ENCODE peak calls at places on chromosomes 2 and 18, in four cellular contexts. One of them, this sample, is unnamed.
A peak's percentile ranks its signal among the peaks of the same experiment; 100 is the strongest.

GRCh38 chr18:21741511-21742322 is 1.1 kb downstream of the MIB1 start:
- DNase-seq in pancreas: peak; percentile 43
- DNase-seq in sigmoid colon: peak; percentile 78
- DNase-seq in coronary artery: no peak
- DNase-seq in this sample: peak; percentile 30

GRCh38 chr2:70978388-70979357 is at the start of gene ANKRD53:
- DNase-seq in pancreas: peak; percentile 82
- DNase-seq in coronary artery: peak; percentile 83
- DNase-seq in sigmoid colon: peak; percentile 80
- DNase-seq in this sample: peak; percentile 53

GRCh38 chr2:99106905-99107304 is 34.6 kb upstream of the C2orf15 start:
- DNase-seq in pancreas: no peak
- DNase-seq in coronary artery: no peak
- DNase-seq in sigmoid colon: no peak
- DNase-seq in this sample: no peak

GRCh38 chr2:210517169-210517693 is 39.2 kb upstream of the CPS1 start:
- DNase-seq in coronary artery: no peak
- DNase-seq in sigmoid colon: no peak
- DNase-seq in pancreas: no peak
- DNase-seq in this sample: no peak

GRCh38 chr18:46161721-46162421 is 57.7 kb downstream of the HAUS1 start:
- DNase-seq in sigmoid colon: no peak
- DNase-seq in pancreas: no peak
- DNase-seq in coronary artery: no peak
- DNase-seq in this sample: no peak

GRCh38 chr2:171420728-171421563 is 12.8 kb downstream of the METTL8 start:
- DNase-seq in pancreas: no peak
- DNase-seq in coronary artery: no peak
- DNase-seq in sigmoid colon: no peak
- DNase-seq in this sample: no peak

GRCh38 chr2:86054539-86055082 is 51.1 kb downstream of the POLR1A start:
- DNase-seq in coronary artery: no peak
- DNase-seq in sigmoid colon: peak; percentile 50
- DNase-seq in pancreas: peak; percentile 47
- DNase-seq in this sample: no peak

GRCh38 chr2:108271691-108272253 is 16.9 kb upstream of the SULT1C2 start:
- DNase-seq in sigmoid colon: peak; percentile 75
- DNase-seq in coronary artery: no peak
- DNase-seq in pancreas: no peak
- DNase-seq in this sample: peak; percentile 18

GRCh38 chr2:175228179-175228578 is 46.7 kb upstream of the ATP5MC3 start:
- DNase-seq in pancreas: no peak
- DNase-seq in coronary artery: no peak
- DNase-seq in sigmoid colon: no peak
- DNase-seq in this sample: no peak

GRCh38 chr18:79374408-79375171 is 21.1 kb upstream of the NFATC1 start:
- DNase-seq in coronary artery: no peak
- DNase-seq in sigmoid colon: no peak
- DNase-seq in pancreas: no peak
- DNase-seq in this sample: no peak

GRCh38 chr18:26635466-26635865 is 87.1 kb upstream of the KCTD1 start:
- DNase-seq in sigmoid colon: no peak
- DNase-seq in pancreas: no peak
- DNase-seq in coronary artery: no peak
- DNase-seq in this sample: no peak

GRCh38 chr2:134319581-134320246 is 65.8 kb downstream of the MGAT5 start:
- DNase-seq in coronary artery: no peak
- DNase-seq in sigmoid colon: no peak
- DNase-seq in pancreas: no peak
- DNase-seq in this sample: no peak

GRCh38 chr2:106264203-106264602 is 70.1 kb upstream of the UXS1 start:
- DNase-seq in coronary artery: no peak
- DNase-seq in sigmoid colon: no peak
- DNase-seq in pancreas: no peak
- DNase-seq in this sample: no peak

GRCh38 chr2:47569658-47570398 is 166.9 kb downstream of the MSH2 start:
- DNase-seq in pancreas: no peak
- DNase-seq in coronary artery: no peak
- DNase-seq in sigmoid colon: no peak
- DNase-seq in this sample: no peak
- H3K27ac ChIP-seq in pancreas: no peak overlapping the region
- H3K27ac ChIP-seq in coronary artery: no peak overlapping the region
- H3K27ac ChIP-seq in sigmoid colon: no peak overlapping the region
- H3K27ac ChIP-seq in this sample: no peak overlapping the region

DNA sequence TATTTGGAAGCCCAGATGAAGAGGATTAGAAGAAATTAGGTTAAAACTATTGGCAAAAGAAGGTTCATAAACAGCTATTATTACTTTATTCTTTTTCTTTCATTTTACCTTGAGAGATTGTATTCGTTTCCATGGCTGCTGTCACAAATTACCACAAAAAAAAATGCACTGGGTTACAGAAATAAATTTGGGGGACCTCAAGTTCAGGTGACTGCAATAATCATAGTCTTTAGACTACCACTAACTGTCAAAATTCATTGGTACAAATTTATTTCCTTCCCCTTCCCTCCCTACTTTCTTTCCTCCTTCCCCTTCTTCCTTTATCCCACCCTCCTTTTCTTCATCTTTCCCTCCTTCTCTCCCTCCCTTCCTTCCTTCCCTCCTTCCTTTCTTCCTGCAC is 217.8 kb upstream of the PIK3C3 start:
- DNase-seq in coronary artery: no peak
- DNase-seq in pancreas: no peak
- DNase-seq in sigmoid colon: no peak
- DNase-seq in this sample: no peak
- H3K4me3 ChIP-seq in coronary artery: no peak overlapping the region
- H3K4me3 ChIP-seq in pancreas: no peak overlapping the region
- H3K4me3 ChIP-seq in sigmoid colon: no peak overlapping the region
- H3K4me3 ChIP-seq in this sample: no peak overlapping the region

GRCh38 chr18:63940008-63940407 is 9.1 kb upstream of the HMSD start:
- DNase-seq in sigmoid colon: no peak
- DNase-seq in pancreas: no peak
- DNase-seq in coronary artery: no peak
- DNase-seq in this sample: no peak

GRCh38 chr18:63936932-63937393 is 12.1 kb upstream of the HMSD start:
- DNase-seq in sigmoid colon: no peak
- DNase-seq in pancreas: no peak
- DNase-seq in coronary artery: no peak
- DNase-seq in this sample: no peak

GRCh38 chr18:63930774-63931354 is 18.2 kb upstream of the HMSD start:
- DNase-seq in sigmoid colon: no peak
- DNase-seq in coronary artery: no peak
- DNase-seq in pancreas: no peak
- DNase-seq in this sample: no peak

GRCh38 chr18:63936156-63936931 is 12.8 kb upstream of the HMSD start:
- DNase-seq in sigmoid colon: peak; percentile 88
- DNase-seq in coronary artery: peak; percentile 79
- DNase-seq in pancreas: peak; percentile 87
- DNase-seq in this sample: peak; percentile 79
- TF ChIP-seq CTCF in sigmoid colon: peak; percentile 50
- TF ChIP-seq CTCF in coronary artery: peak; percentile 59
- TF ChIP-seq CTCF in pancreas: peak; percentile 66
- TF ChIP-seq CTCF in this sample: peak; percentile 75

GRCh38 chr2:237721828-237722227 is 76.8 kb upstream of the RBM44 start:
- DNase-seq in sigmoid colon: no peak
- DNase-seq in pancreas: no peak
- DNase-seq in coronary artery: no peak
- DNase-seq in this sample: no peak
- H3K27ac ChIP-seq in sigmoid colon: peak overlapping the region; percentile 44
- H3K27ac ChIP-seq in pancreas: no peak overlapping the region
- H3K27ac ChIP-seq in coronary artery: no peak overlapping the region
- H3K27ac ChIP-seq in this sample: peak overlapping the region; percentile 55

GRCh38 chr2:217978536-217979150 is 24.2 kb downstream of the TNS1 start:
- DNase-seq in coronary artery: no peak
- DNase-seq in pancreas: no peak
- DNase-seq in sigmoid colon: peak; percentile 79
- DNase-seq in this sample: no peak

GRCh38 chr2:217977840-217978535 is 24.8 kb downstream of the TNS1 start:
- DNase-seq in sigmoid colon: peak; percentile 52
- DNase-seq in pancreas: no peak
- DNase-seq in coronary artery: no peak
- DNase-seq in this sample: no peak

GRCh38 chr2:217980591-217980990 is 22.2 kb downstream of the TNS1 start:
- DNase-seq in coronary artery: no peak
- DNase-seq in sigmoid colon: peak; percentile 67
- DNase-seq in pancreas: no peak
- DNase-seq in this sample: no peak

GRCh38 chr2:217980036-217980435 is 22.8 kb downstream of the TNS1 start:
- DNase-seq in coronary artery: no peak
- DNase-seq in sigmoid colon: peak; percentile 91
- DNase-seq in pancreas: no peak
- DNase-seq in this sample: no peak

DNA sequence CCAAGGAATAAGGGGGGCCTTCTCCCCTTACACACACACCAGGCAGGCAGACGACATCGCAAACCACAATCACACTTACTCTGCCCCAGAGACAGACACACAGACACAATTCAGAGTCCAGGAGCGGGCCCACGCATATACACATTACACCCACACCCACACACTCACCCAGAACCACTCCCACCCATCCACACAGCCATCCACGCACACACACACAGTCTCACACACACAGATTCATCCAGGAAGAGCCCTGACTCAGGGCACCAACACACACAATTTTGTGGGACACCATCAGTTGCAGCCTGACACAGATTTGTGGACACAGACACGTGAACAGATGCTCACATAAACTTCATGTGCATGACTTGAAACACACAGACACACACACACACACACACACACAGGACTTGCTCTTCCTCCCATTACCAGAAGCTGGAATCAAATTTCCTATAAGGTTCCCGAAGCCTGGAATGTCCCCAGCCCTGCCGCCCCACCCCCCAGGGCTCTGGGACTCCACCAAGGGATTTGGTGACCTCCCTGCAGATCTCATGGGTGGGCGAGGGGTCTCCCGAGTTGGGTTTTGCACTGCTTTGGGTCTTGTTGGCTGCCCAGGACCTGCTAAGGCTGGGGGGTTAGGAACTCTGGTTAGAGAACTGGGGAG is 23.5 kb downstream of the TNS1 start:
- DNase-seq in coronary artery: no peak
- DNase-seq in pancreas: no peak
- DNase-seq in sigmoid colon: peak; percentile 69
- DNase-seq in this sample: no peak
- H3K4me3 ChIP-seq in coronary artery: peak overlapping the region; percentile 78
- H3K4me3 ChIP-seq in pancreas: peak overlapping the region; percentile 12
- H3K4me3 ChIP-seq in sigmoid colon: peak overlapping the region; percentile 73
- H3K4me3 ChIP-seq in this sample: peak overlapping the region; percentile 68

GRCh38 chr2:50401772-50402653 is 629.9 kb downstream of the NRXN1 start:
- DNase-seq in sigmoid colon: peak; percentile 50
- DNase-seq in pancreas: peak; percentile 50
- DNase-seq in coronary artery: no peak
- DNase-seq in this sample: peak; percentile 17

GRCh38 chr2:50398101-50398500 is 633.8 kb downstream of the NRXN1 start:
- DNase-seq in pancreas: no peak
- DNase-seq in sigmoid colon: no peak
- DNase-seq in coronary artery: no peak
- DNase-seq in this sample: no peak

DNA sequence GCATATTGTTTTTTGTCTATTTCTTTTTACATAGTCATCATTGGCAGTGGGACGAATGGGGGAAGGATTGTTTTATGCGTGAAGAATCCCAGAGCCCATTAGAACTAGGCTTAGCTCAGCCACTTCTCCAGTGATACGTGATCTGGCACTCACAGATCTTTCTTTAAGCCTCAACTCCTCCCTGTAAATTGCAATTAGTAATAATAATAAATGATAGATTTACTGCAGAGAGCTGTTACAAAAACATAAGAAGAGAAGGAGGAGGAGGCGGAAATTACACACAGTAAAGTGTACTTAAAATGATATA is 629.3 kb downstream of the NRXN1 start:
- DNase-seq in pancreas: no peak
- DNase-seq in sigmoid colon: no peak
- DNase-seq in coronary artery: no peak
- DNase-seq in this sample: no peak
- TF ChIP-seq CTCF in pancreas: no peak
- TF ChIP-seq CTCF in sigmoid colon: no peak
- TF ChIP-seq CTCF in coronary artery: no peak
- TF ChIP-seq CTCF in this sample: no peak

GRCh38 chr2:64371727-64372126 is 82.2 kb upstream of the LGALSL start:
- DNase-seq in coronary artery: no peak
- DNase-seq in sigmoid colon: no peak
- DNase-seq in pancreas: no peak
- DNase-seq in this sample: no peak
- H3K27ac ChIP-seq in coronary artery: no peak overlapping the region
- H3K27ac ChIP-seq in sigmoid colon: no peak overlapping the region
- H3K27ac ChIP-seq in pancreas: no peak overlapping the region
- H3K27ac ChIP-seq in this sample: no peak overlapping the region

GRCh38 chr2:226837334-226837733 is 1.5 kb downstream of the RHBDD1 start:
- DNase-seq in pancreas: no peak
- DNase-seq in sigmoid colon: no peak
- DNase-seq in coronary artery: no peak
- DNase-seq in this sample: no peak
- H3K4me3 ChIP-seq in pancreas: no peak overlapping the region
- H3K4me3 ChIP-seq in sigmoid colon: no peak overlapping the region
- H3K4me3 ChIP-seq in coronary artery: no peak overlapping the region
- H3K4me3 ChIP-seq in this sample: no peak overlapping the region

GRCh38 chr18:9403795-9404564 is 69.4 kb downstream of the TWSG1 start:
- DNase-seq in sigmoid colon: no peak
- DNase-seq in pancreas: no peak
- DNase-seq in coronary artery: no peak
- DNase-seq in this sample: no peak
- TF ChIP-seq CTCF in sigmoid colon: no peak
- TF ChIP-seq CTCF in pancreas: no peak
- TF ChIP-seq CTCF in coronary artery: no peak
- TF ChIP-seq CTCF in this sample: no peak